ENCODE peak calls at places on chromosomes 7 and 10, in five cellular contexts. C, E, K, A and L are unnamed samples.

GRCh38 chr10:4670737-4671136 is 155.3 kb upstream of the AKR1E2 start:
- DNase-seq in C (no peak), E (no peak), K (no peak), A (no peak), L (no peak)

GRCh38 chr7:5780801-5781496 is 514 bp downstream of the RNF216 start:
- DNase-seq in C (peak; percentile 57), E (peak; percentile 43), K (no peak), A (peak; percentile 79), L (peak; percentile 51)

GRCh38 chr10:127888526-127889312 is 4.0 kb downstream of the CLRN3 start:
- DNase-seq in C (no peak), E (no peak), K (no peak), A (no peak), L (no peak)

GRCh38 chr7:24896031-24896433 is 83.9 kb downstream of the OSBPL3 start:
- DNase-seq in C (no peak), E (no peak), K (no peak), A (no peak), L (no peak)

GRCh38 chr10:51659344-51659743 is 40.1 kb downstream of the CSTF2T start:
- DNase-seq in C (no peak), E (no peak), K (no peak), A (no peak), L (no peak)

GRCh38 chr10:98636921-98637329 is 190.2 kb upstream of the HPS1 start:
- DNase-seq in C (no peak), E (no peak), K (no peak), A (no peak), L (no peak)

GRCh38 chr10:6240254-6240653 is 37.5 kb downstream of the PFKFB3 start:
- DNase-seq in C (no peak), E (no peak), K (no peak), A (no peak), L (no peak)

GRCh38 chr10:48608279-48608681 is 3.4 kb upstream of the ARHGAP22 start:
- DNase-seq in C (peak; percentile 63), E (peak; percentile 43), K (no peak), A (no peak), L (peak; percentile 38)

GRCh38 chr7:155557778-155558177 is 11.4 kb upstream of the CNPY1 start:
- DNase-seq in C (no peak), E (no peak), K (no peak), A (no peak), L (no peak)

GRCh38 chr10:15370741-15371701 is at the start of gene FAM171A1:
- DNase-seq in C (peak; percentile 73), E (peak; percentile 37), K (no peak), A (peak; percentile 81), L (peak; percentile 61)

GRCh38 chr10:22821501-22821900 is 106.4 kb upstream of the ARMC3 start:
- DNase-seq in C (no peak), E (no peak), K (no peak), A (no peak), L (no peak)

GRCh38 chr10:21174670-21175495 is 277.8 kb upstream of the NEBL start:
- DNase-seq in C (peak; percentile 31), E (no peak), K (no peak), A (no peak), L (no peak)

GRCh38 chr7:18337023-18337422 is 158.5 kb upstream of the HDAC9 start:
- DNase-seq in C (no peak), E (no peak), K (no peak), A (no peak), L (no peak)

GRCh38 chr7:143391462-143392404 is 10.6 kb downstream of the ZYX start:
- DNase-seq in C (no peak), E (peak; percentile 80), K (no peak), A (peak; percentile 77), L (no peak)

GRCh38 chr10:122143238-122143841 is 127.8 kb upstream of the BTBD16 start:
- DNase-seq in C (no peak), E (no peak), K (no peak), A (no peak), L (peak; percentile 81)

GRCh38 chr10:24483701-24484100 is 240.0 kb downstream of the ARHGAP21 start:
- DNase-seq in C (peak; percentile 59), E (no peak), K (peak; percentile 75), A (no peak), L (peak; percentile 44)

GRCh38 chr7:155799514-155799913 is 12.7 kb downstream of the SHH start:
- DNase-seq in C (no peak), E (no peak), K (no peak), A (peak; percentile 43), L (no peak)

GRCh38 chr10:26556756-26557640 is 118.9 kb downstream of the APBB1IP start:
- DNase-seq in C (peak; percentile 35), E (peak; percentile 21), K (no peak), A (no peak), L (peak; percentile 13)

GRCh38 chr10:132774179-132774904 is 11.6 kb downstream of the NKX6-2 start:
- DNase-seq in C (no peak), E (no peak), K (no peak), A (no peak), L (no peak)

GRCh38 chr7:37392673-37393017 is 56.0 kb downstream of the ELMO1 start:
- DNase-seq in C (no peak), E (no peak), K (no peak), A (no peak), L (no peak)

GRCh38 chr7:69342154-69342884 is 256.0 kb upstream of the AUTS2 start:
- DNase-seq in C (no peak), E (no peak), K (no peak), A (no peak), L (no peak)

GRCh38 chr10:45308707-45309106 is 6.7 kb downstream of the OR13A1 start:
- DNase-seq in C (peak; percentile 19), E (peak; percentile 23), K (no peak), A (no peak), L (no peak)

GRCh38 chr7:100544949-100545635 is 6.1 kb downstream of the AGFG2 start:
- DNase-seq in C (peak; percentile 41), E (no peak), K (no peak), A (no peak), L (peak; percentile 32)

GRCh38 chr10:132891313-132891712 is 51.1 kb downstream of the CFAP46 start:
- DNase-seq in C (no peak), E (no peak), K (no peak), A (no peak), L (no peak)

GRCh38 chr10:132252412-132252811 is 55.3 kb downstream of the STK32C start:
- DNase-seq in C (no peak), E (no peak), K (no peak), A (no peak), L (no peak)

GRCh38 chr10:33441561-33441960 is 107.1 kb upstream of the NRP1 start:
- DNase-seq in C (no peak), E (no peak), K (no peak), A (no peak), L (no peak)

GRCh38 chr7:28572321-28573058 is 160.2 kb downstream of the CREB5 start:
- DNase-seq in C (peak; percentile 19), E (no peak), K (no peak), A (no peak), L (no peak)

GRCh38 chr10:27147701-27148100 is 6.5 kb downstream of the YME1L1 start:
- DNase-seq in C (no peak), E (no peak), K (no peak), A (no peak), L (no peak)

GRCh38 chr10:49751216-49751615 is 10.9 kb downstream of the OGDHL start:
- DNase-seq in C (no peak), E (no peak), K (no peak), A (no peak), L (no peak)

GRCh38 chr7:79452032-79452494 is 1.4 kb downstream of the MAGI2 start:
- DNase-seq in C (peak; percentile 66), E (peak; percentile 88), K (peak; percentile 66), A (peak; percentile 90), L (peak; percentile 91)

GRCh38 chr7:153151766-153152165 is 392.2 kb downstream of the ACTR3B start:
- DNase-seq in C (no peak), E (no peak), K (no peak), A (no peak), L (no peak)

GRCh38 chr7:150451097-150451793 is 815 bp downstream of the GIMAP8 start:
- DNase-seq in C (peak; percentile 23), E (peak; percentile 33), K (no peak), A (peak; percentile 84), L (peak; percentile 20)

GRCh38 chr7:151059362-151060112 is at the start of gene SLC4A2:
- DNase-seq in C (peak; percentile 80), E (peak; percentile 89), K (peak; percentile 71), A (peak; percentile 91), L (peak; percentile 78)

GRCh38 chr10:100184426-100185219 is 1.2 kb downstream of the ERLIN1 start:
- DNase-seq in C (no peak), E (no peak), K (no peak), A (no peak), L (no peak)

GRCh38 chr7:114279901-114280300 is 134.7 kb upstream of the FOXP2 start:
- DNase-seq in C (no peak), E (no peak), K (no peak), A (no peak), L (no peak)

GRCh38 chr7:139743267-139743966 is 34.4 kb downstream of the HIPK2 start:
- DNase-seq in C (no peak), E (no peak), K (no peak), A (no peak), L (no peak)

GRCh38 chr7:139738772-139739171 is 39.0 kb downstream of the HIPK2 start:
- DNase-seq in C (no peak), E (no peak), K (no peak), A (no peak), L (no peak)

GRCh38 chr7:139741813-139742344 is 35.9 kb downstream of the HIPK2 start:
- DNase-seq in C (no peak), E (no peak), K (no peak), A (no peak), L (no peak)

GRCh38 chr7:139739863-139740597 is 37.8 kb downstream of the HIPK2 start:
- DNase-seq in C (peak; percentile 78), E (no peak), K (no peak), A (no peak), L (peak; percentile 64)

DNA sequence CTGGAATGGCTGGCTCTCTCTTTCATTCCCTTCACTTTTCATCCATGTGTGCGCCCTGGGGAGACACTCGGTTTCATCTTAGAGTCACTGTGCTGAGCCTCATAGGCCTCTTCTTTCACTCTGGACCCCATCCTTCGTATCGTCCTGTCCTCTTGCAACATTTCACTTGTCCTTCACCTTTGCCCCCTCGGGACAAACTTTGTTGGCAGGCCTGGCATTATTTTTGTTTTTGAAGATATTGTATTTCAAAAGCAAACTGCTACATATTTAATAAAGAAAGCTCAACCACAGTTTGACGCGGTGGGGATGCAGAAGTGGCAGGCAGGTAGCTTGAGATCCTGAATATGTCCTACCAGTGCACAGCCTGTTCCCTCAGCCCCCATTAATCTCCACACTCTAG is 36.6 kb downstream of the HIPK2 start:
- DNase-seq in C (no peak), E (no peak), K (no peak), A (no peak), L (no peak)
- H3K4me1 ChIP-seq in C (peaks cover 57% of the 10 kb centered on the region), E (no peaks in the 10 kb centered on the region), K (peaks cover 6% of the 10 kb centered on the region), A (peaks cover 21% of the 10 kb centered on the region), L (peaks cover 41% of the 10 kb centered on the region)

GRCh38 chr10:78041170-78042057 is 7.8 kb downstream of the RPS24 start:
- DNase-seq in C (no peak), E (no peak), K (no peak), A (no peak), L (no peak)
- TF ChIP-seq POLR2A in C (no peak), E (no peak), K (no peak), A (no peak), L (no peak)

GRCh38 chr10:37057280-37057679 is 68.1 kb upstream of the ANKRD30A start:
- DNase-seq in C (no peak), E (no peak), K (no peak), A (no peak), L (no peak)
- H3K9me3 ChIP-seq in C (no peaks in the 10 kb centered on the region), E (no peaks in the 10 kb centered on the region), K (no peaks in the 10 kb centered on the region), A (no peaks in the 10 kb centered on the region), L (no peaks in the 10 kb centered on the region)

GRCh38 chr10:124727389-124727960 is 16.7 kb downstream of the FAM53B start:
- DNase-seq in C (no peak), E (peak; percentile 12), K (peak; percentile 17), A (no peak), L (no peak)
- H3K4me1 ChIP-seq in C (peaks cover 41% of the 10 kb centered on the region), E (peaks cover 69% of the 10 kb centered on the region), K (no peaks in the 10 kb centered on the region), A (peaks cover 32% of the 10 kb centered on the region), L (peaks cover 89% of the 10 kb centered on the region)